ENCODE peak calls at places on chromosomes 3 and 15, in ten cellular contexts. One of them, this sample, is unnamed.

GRCh38 chr3:50738252-50738598 is 63.5 kb downstream of the DOCK3 start:
- DNase-seq in endodermal cell: no peak
- DNase-seq in aorta: no peak
- DNase-seq in left ventricle myocardium inferior: no peak
- DNase-seq in A549: no peak
- DNase-seq in body of pancreas: no peak
- DNase-seq in breast epithelium: no peak
- DNase-seq in fibroblast of lung: no peak
- DNase-seq in uterus: no peak
- DNase-seq in cardiac muscle cell: no peak
- DNase-seq in this sample: no peak

GRCh38 chr3:15815696-15816095 is 17.9 kb upstream of the ANKRD28 start:
- DNase-seq in endodermal cell: no peak
- DNase-seq in breast epithelium: no peak
- DNase-seq in body of pancreas: no peak
- DNase-seq in left ventricle myocardium inferior: no peak
- DNase-seq in A549: peak; percentile 21
- DNase-seq in uterus: no peak
- DNase-seq in cardiac muscle cell: peak; percentile 7
- DNase-seq in fibroblast of lung: peak; percentile 74
- DNase-seq in aorta: no peak
- DNase-seq in this sample: no peak

GRCh38 chr3:183122257-183122932 is 23.1 kb upstream of the MCCC1 start:
- DNase-seq in breast epithelium: no peak
- DNase-seq in body of pancreas: no peak
- DNase-seq in A549: peak; percentile 26
- DNase-seq in aorta: no peak
- DNase-seq in endodermal cell: peak; percentile 60
- DNase-seq in fibroblast of lung: peak; percentile 52
- DNase-seq in left ventricle myocardium inferior: no peak
- DNase-seq in cardiac muscle cell: peak; percentile 61
- DNase-seq in uterus: no peak
- DNase-seq in this sample: no peak

GRCh38 chr3:172074027-172074426 is 34.6 kb downstream of the FNDC3B start:
- DNase-seq in cardiac muscle cell: no peak
- DNase-seq in left ventricle myocardium inferior: no peak
- DNase-seq in aorta: no peak
- DNase-seq in uterus: no peak
- DNase-seq in body of pancreas: no peak
- DNase-seq in A549: no peak
- DNase-seq in breast epithelium: no peak
- DNase-seq in endodermal cell: no peak
- DNase-seq in fibroblast of lung: no peak
- DNase-seq in this sample: no peak

GRCh38 chr15:78301813-78302212 is 2.4 kb upstream of the SKIC8 start:
- DNase-seq in endodermal cell: no peak
- DNase-seq in cardiac muscle cell: no peak
- DNase-seq in body of pancreas: no peak
- DNase-seq in breast epithelium: no peak
- DNase-seq in fibroblast of lung: peak; percentile 61
- DNase-seq in A549: no peak
- DNase-seq in aorta: no peak
- DNase-seq in left ventricle myocardium inferior: no peak
- DNase-seq in uterus: no peak
- DNase-seq in this sample: no peak

GRCh38 chr3:42713747-42714146 is 11.1 kb upstream of the HHATL start:
- DNase-seq in aorta: no peak
- DNase-seq in uterus: no peak
- DNase-seq in fibroblast of lung: no peak
- DNase-seq in breast epithelium: no peak
- DNase-seq in cardiac muscle cell: peak; percentile 7
- DNase-seq in A549: no peak
- DNase-seq in left ventricle myocardium inferior: no peak
- DNase-seq in endodermal cell: no peak
- DNase-seq in body of pancreas: no peak
- DNase-seq in this sample: no peak

GRCh38 chr3:143137637-143138036 is 18.1 kb downstream of the CHST2 start:
- DNase-seq in body of pancreas: no peak
- DNase-seq in endodermal cell: no peak
- DNase-seq in left ventricle myocardium inferior: no peak
- DNase-seq in fibroblast of lung: no peak
- DNase-seq in breast epithelium: no peak
- DNase-seq in aorta: no peak
- DNase-seq in A549: no peak
- DNase-seq in uterus: no peak
- DNase-seq in cardiac muscle cell: no peak
- DNase-seq in this sample: no peak

GRCh38 chr3:46797486-46797885 is 65.8 kb downstream of the MYL3 start:
- DNase-seq in endodermal cell: no peak
- DNase-seq in fibroblast of lung: no peak
- DNase-seq in left ventricle myocardium inferior: no peak
- DNase-seq in aorta: no peak
- DNase-seq in A549: no peak
- DNase-seq in breast epithelium: no peak
- DNase-seq in uterus: no peak
- DNase-seq in cardiac muscle cell: no peak
- DNase-seq in body of pancreas: no peak
- DNase-seq in this sample: no peak

DNA sequence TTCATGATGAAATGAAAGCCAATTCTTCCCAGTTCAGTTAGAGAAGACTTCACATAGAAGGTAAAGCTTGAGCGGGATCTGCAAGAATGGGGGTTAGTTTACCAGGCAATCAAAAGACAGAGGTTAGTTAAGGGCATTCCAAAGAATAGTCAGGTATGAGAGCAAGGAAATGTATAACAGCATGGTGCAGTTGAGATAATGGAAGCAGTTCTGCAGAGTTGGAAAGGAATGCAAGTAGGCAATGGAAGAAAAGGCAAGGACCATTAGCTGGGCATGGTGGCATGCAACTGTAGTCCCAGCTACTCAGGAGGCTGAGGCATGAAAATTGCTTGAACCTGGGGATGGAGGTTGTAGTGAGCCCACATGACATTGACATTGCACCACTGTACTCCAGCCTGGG is 55.0 kb downstream of the LSAMP start:
- DNase-seq in left ventricle myocardium inferior: no peak
- DNase-seq in uterus: no peak
- DNase-seq in endodermal cell: no peak
- DNase-seq in cardiac muscle cell: no peak
- DNase-seq in fibroblast of lung: no peak
- DNase-seq in breast epithelium: no peak
- DNase-seq in A549: no peak
- DNase-seq in aorta: no peak
- DNase-seq in body of pancreas: no peak
- DNase-seq in this sample: no peak
- H3K4me1 ChIP-seq in left ventricle myocardium inferior: no peaks in the 10 kb centered on the region
- H3K4me1 ChIP-seq in uterus: no peaks in the 10 kb centered on the region
- H3K4me1 ChIP-seq in endodermal cell: no peaks in the 10 kb centered on the region
- H3K4me1 ChIP-seq in cardiac muscle cell: no peaks in the 10 kb centered on the region
- H3K4me1 ChIP-seq in fibroblast of lung: no peaks in the 10 kb centered on the region
- H3K4me1 ChIP-seq in breast epithelium: no peaks in the 10 kb centered on the region
- H3K4me1 ChIP-seq in A549: no peaks in the 10 kb centered on the region
- H3K4me1 ChIP-seq in aorta: no peaks in the 10 kb centered on the region
- H3K4me1 ChIP-seq in body of pancreas: no peaks in the 10 kb centered on the region
- H3K4me1 ChIP-seq in this sample: no peaks in the 10 kb centered on the region

GRCh38 chr3:33034601-33035000 is 62.3 kb downstream of the GLB1 start:
- DNase-seq in aorta: no peak
- DNase-seq in breast epithelium: no peak
- DNase-seq in left ventricle myocardium inferior: no peak
- DNase-seq in fibroblast of lung: no peak
- DNase-seq in cardiac muscle cell: no peak
- DNase-seq in A549: no peak
- DNase-seq in uterus: no peak
- DNase-seq in body of pancreas: no peak
- DNase-seq in endodermal cell: no peak
- DNase-seq in this sample: no peak

GRCh38 chr3:33039628-33040027 is 57.3 kb downstream of the GLB1 start:
- DNase-seq in endodermal cell: no peak
- DNase-seq in aorta: no peak
- DNase-seq in body of pancreas: no peak
- DNase-seq in left ventricle myocardium inferior: no peak
- DNase-seq in breast epithelium: no peak
- DNase-seq in uterus: no peak
- DNase-seq in cardiac muscle cell: no peak
- DNase-seq in A549: no peak
- DNase-seq in fibroblast of lung: no peak
- DNase-seq in this sample: no peak

GRCh38 chr3:33032937-33033336 is 64.0 kb downstream of the GLB1 start:
- DNase-seq in breast epithelium: no peak
- DNase-seq in cardiac muscle cell: no peak
- DNase-seq in A549: peak; percentile 26
- DNase-seq in uterus: no peak
- DNase-seq in left ventricle myocardium inferior: no peak
- DNase-seq in endodermal cell: no peak
- DNase-seq in body of pancreas: no peak
- DNase-seq in fibroblast of lung: no peak
- DNase-seq in aorta: no peak
- DNase-seq in this sample: no peak

GRCh38 chr3:33037479-33037878 is 59.5 kb downstream of the GLB1 start:
- DNase-seq in fibroblast of lung: no peak
- DNase-seq in aorta: no peak
- DNase-seq in A549: no peak
- DNase-seq in endodermal cell: no peak
- DNase-seq in body of pancreas: no peak
- DNase-seq in breast epithelium: no peak
- DNase-seq in left ventricle myocardium inferior: no peak
- DNase-seq in uterus: no peak
- DNase-seq in cardiac muscle cell: no peak
- DNase-seq in this sample: no peak

DNA sequence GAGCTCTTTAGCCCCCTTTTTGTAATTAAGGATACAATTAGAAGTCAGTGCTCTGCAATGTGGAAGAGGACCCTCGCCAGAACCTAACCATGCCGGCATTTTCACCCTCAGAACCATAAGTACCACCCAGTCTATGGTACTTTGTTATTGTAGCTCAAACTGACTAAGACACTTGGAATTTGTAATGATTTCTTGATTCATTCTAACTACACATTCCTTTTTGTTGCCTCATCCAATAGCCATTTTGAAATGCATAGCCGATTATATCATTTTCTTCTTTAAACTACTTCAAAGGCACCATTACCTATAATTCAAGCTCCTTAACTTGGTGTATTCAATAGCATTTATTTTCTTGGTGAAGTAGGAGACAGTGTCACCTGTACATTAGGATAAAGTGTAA is 61.4 kb downstream of the GLB1 start:
- DNase-seq in left ventricle myocardium inferior: no peak
- DNase-seq in endodermal cell: no peak
- DNase-seq in cardiac muscle cell: no peak
- DNase-seq in A549: no peak
- DNase-seq in breast epithelium: no peak
- DNase-seq in uterus: no peak
- DNase-seq in fibroblast of lung: peak; percentile 78
- DNase-seq in body of pancreas: no peak
- DNase-seq in aorta: no peak
- DNase-seq in this sample: no peak
- H3K4me3 ChIP-seq in left ventricle myocardium inferior: no peak overlapping the region
- H3K4me3 ChIP-seq in endodermal cell: no peak overlapping the region
- H3K4me3 ChIP-seq in cardiac muscle cell: no peak overlapping the region
- H3K4me3 ChIP-seq in A549: no peak overlapping the region
- H3K4me3 ChIP-seq in breast epithelium: no peak overlapping the region
- H3K4me3 ChIP-seq in uterus: no peak overlapping the region
- H3K4me3 ChIP-seq in fibroblast of lung: no peak overlapping the region
- H3K4me3 ChIP-seq in body of pancreas: no peak overlapping the region
- H3K4me3 ChIP-seq in aorta: no peak overlapping the region
- H3K4me3 ChIP-seq in this sample: no peak overlapping the region

GRCh38 chr15:85412956-85413854 is 32.8 kb downstream of the AKAP13 start:
- DNase-seq in A549: peak; percentile 98
- DNase-seq in cardiac muscle cell: no peak
- DNase-seq in left ventricle myocardium inferior: peak; percentile 35
- DNase-seq in aorta: no peak
- DNase-seq in breast epithelium: no peak
- DNase-seq in uterus: peak; percentile 41
- DNase-seq in endodermal cell: peak; percentile 67
- DNase-seq in fibroblast of lung: peak; percentile 93
- DNase-seq in body of pancreas: peak; percentile 42
- DNase-seq in this sample: peak; percentile 10

GRCh38 chr15:85414037-85414436 is 33.6 kb downstream of the AKAP13 start:
- DNase-seq in fibroblast of lung: no peak
- DNase-seq in endodermal cell: no peak
- DNase-seq in A549: no peak
- DNase-seq in cardiac muscle cell: no peak
- DNase-seq in left ventricle myocardium inferior: no peak
- DNase-seq in breast epithelium: no peak
- DNase-seq in aorta: no peak
- DNase-seq in uterus: no peak
- DNase-seq in body of pancreas: no peak
- DNase-seq in this sample: no peak

GRCh38 chr15:85414495-85414894 is 34.1 kb downstream of the AKAP13 start:
- DNase-seq in uterus: no peak
- DNase-seq in breast epithelium: no peak
- DNase-seq in fibroblast of lung: no peak
- DNase-seq in left ventricle myocardium inferior: no peak
- DNase-seq in body of pancreas: no peak
- DNase-seq in cardiac muscle cell: no peak
- DNase-seq in aorta: no peak
- DNase-seq in endodermal cell: no peak
- DNase-seq in A549: no peak
- DNase-seq in this sample: no peak

GRCh38 chr15:85414991-85415390 is 34.6 kb downstream of the AKAP13 start:
- DNase-seq in A549: no peak
- DNase-seq in breast epithelium: no peak
- DNase-seq in uterus: no peak
- DNase-seq in left ventricle myocardium inferior: no peak
- DNase-seq in aorta: no peak
- DNase-seq in body of pancreas: no peak
- DNase-seq in fibroblast of lung: no peak
- DNase-seq in cardiac muscle cell: no peak
- DNase-seq in endodermal cell: no peak
- DNase-seq in this sample: no peak

DNA sequence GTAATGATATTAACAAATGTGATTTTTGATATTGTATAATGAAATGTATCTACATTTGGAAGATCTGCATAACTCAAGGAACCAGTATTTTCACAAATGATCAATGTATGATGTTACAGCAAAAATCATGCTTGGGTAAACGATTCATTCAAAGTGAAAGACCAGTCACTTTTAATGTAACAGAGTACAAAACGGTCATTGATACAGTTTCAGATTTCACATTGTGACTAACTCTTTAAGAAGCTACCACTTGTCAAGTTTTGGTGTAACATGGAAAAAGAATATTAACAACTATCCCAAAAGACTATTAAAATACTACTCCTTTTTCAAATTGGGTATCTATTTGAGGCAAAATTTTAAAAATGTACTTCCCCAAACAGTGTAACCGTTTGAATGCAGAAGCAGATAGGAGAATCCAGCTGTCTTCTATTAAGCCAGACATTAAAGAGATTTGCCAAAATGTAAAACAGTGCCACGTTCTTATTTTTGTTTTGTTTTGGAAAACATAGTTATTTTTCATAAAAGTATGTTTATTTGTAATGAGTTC is 31.7 kb downstream of the AKAP13 start:
- DNase-seq in fibroblast of lung: peak; percentile 77
- DNase-seq in cardiac muscle cell: no peak
- DNase-seq in A549: no peak
- DNase-seq in aorta: no peak
- DNase-seq in uterus: no peak
- DNase-seq in breast epithelium: no peak
- DNase-seq in endodermal cell: no peak
- DNase-seq in left ventricle myocardium inferior: no peak
- DNase-seq in body of pancreas: no peak
- DNase-seq in this sample: no peak
- H3K4me1 ChIP-seq in fibroblast of lung: peaks cover 15% of the 10 kb centered on the region
- H3K4me1 ChIP-seq in cardiac muscle cell: no peaks in the 10 kb centered on the region
- H3K4me1 ChIP-seq in A549: peaks cover 68% of the 10 kb centered on the region
- H3K4me1 ChIP-seq in aorta: no peaks in the 10 kb centered on the region
- H3K4me1 ChIP-seq in uterus: no peaks in the 10 kb centered on the region
- H3K4me1 ChIP-seq in breast epithelium: no peaks in the 10 kb centered on the region
- H3K4me1 ChIP-seq in endodermal cell: peaks cover 7% of the 10 kb centered on the region
- H3K4me1 ChIP-seq in left ventricle myocardium inferior: peaks cover 90% of the 10 kb centered on the region
- H3K4me1 ChIP-seq in body of pancreas: peaks cover 36% of the 10 kb centered on the region
- H3K4me1 ChIP-seq in this sample: peaks cover 28% of the 10 kb centered on the region

DNA sequence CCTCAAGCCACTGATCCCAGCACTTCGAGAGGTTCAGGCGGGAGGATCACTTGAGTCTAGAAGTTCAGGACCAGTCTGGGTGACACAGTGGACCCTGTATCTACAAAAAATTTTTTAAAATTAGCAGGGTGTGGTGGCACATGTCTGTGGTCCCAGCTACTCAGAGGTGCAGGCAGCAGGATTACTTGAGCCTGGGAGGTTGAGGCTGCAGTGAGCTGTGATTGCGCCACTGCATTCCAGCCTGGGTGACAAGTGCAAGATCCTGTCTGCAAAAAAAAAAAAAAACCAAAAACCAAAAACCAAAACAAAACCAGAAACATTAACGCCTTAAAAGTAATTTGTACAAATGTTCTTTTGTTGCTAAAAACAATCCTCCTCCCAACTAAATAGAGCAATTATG is 27.9 kb upstream of the SLC12A8 start:
- DNase-seq in aorta: no peak
- DNase-seq in endodermal cell: no peak
- DNase-seq in cardiac muscle cell: no peak
- DNase-seq in breast epithelium: no peak
- DNase-seq in A549: no peak
- DNase-seq in body of pancreas: no peak
- DNase-seq in left ventricle myocardium inferior: no peak
- DNase-seq in uterus: no peak
- DNase-seq in fibroblast of lung: peak; percentile 52
- DNase-seq in this sample: no peak
- H3K4me3 ChIP-seq in aorta: no peak overlapping the region
- H3K4me3 ChIP-seq in endodermal cell: no peak overlapping the region
- H3K4me3 ChIP-seq in cardiac muscle cell: no peak overlapping the region
- H3K4me3 ChIP-seq in breast epithelium: no peak overlapping the region
- H3K4me3 ChIP-seq in A549: no peak overlapping the region
- H3K4me3 ChIP-seq in body of pancreas: no peak overlapping the region
- H3K4me3 ChIP-seq in left ventricle myocardium inferior: no peak overlapping the region
- H3K4me3 ChIP-seq in uterus: no peak overlapping the region
- H3K4me3 ChIP-seq in fibroblast of lung: no peak overlapping the region
- H3K4me3 ChIP-seq in this sample: no peak overlapping the region

This sample was measured in esophagus squamous epithelium.